ENCODE peak calls at places on chromosomes 13 and 19, in eight cellular contexts. One of them, this sample, is unnamed.

GRCh38 chr13:105272660-105273631 is 1262.5 kb downstream of the EFNB2 start:
- DNase-seq in choroid plexus epithelial cell: no peak
- DNase-seq in heart left ventricle: no peak
- DNase-seq in IMR-90: no peak
- DNase-seq in AG10803: no peak
- DNase-seq in Calu3: no peak
- DNase-seq in endothelial cell: no peak
- DNase-seq in GM20000: no peak
- DNase-seq in this sample: no peak

GRCh38 chr13:34886987-34887386 is 55.1 kb upstream of the NBEA start:
- DNase-seq in choroid plexus epithelial cell: no peak
- DNase-seq in heart left ventricle: no peak
- DNase-seq in IMR-90: no peak
- DNase-seq in AG10803: no peak
- DNase-seq in Calu3: no peak
- DNase-seq in endothelial cell: no peak
- DNase-seq in GM20000: no peak
- DNase-seq in this sample: no peak

GRCh38 chr19:58047672-58048071 is 11.4 kb upstream of the ZNF135 start:
- DNase-seq in choroid plexus epithelial cell: no peak
- DNase-seq in heart left ventricle: no peak
- DNase-seq in IMR-90: no peak
- DNase-seq in AG10803: no peak
- DNase-seq in Calu3: no peak
- DNase-seq in endothelial cell: no peak
- DNase-seq in GM20000: no peak
- DNase-seq in this sample: no peak

GRCh38 chr19:13847033-13847899 is 29.7 kb upstream of the NANOS3 start:
- DNase-seq in choroid plexus epithelial cell: peak; percentile 96
- DNase-seq in heart left ventricle: peak; percentile 98
- DNase-seq in IMR-90: peak; percentile 91
- DNase-seq in AG10803: peak; percentile 96
- DNase-seq in Calu3: peak; percentile 92
- DNase-seq in endothelial cell: peak; percentile 91
- DNase-seq in GM20000: peak; percentile 85
- DNase-seq in this sample: no peak

GRCh38 chr19:13150919-13151604 is 851 bp downstream of the IER2 start:
- DNase-seq in choroid plexus epithelial cell: no peak
- DNase-seq in heart left ventricle: peak; percentile 48
- DNase-seq in IMR-90: no peak
- DNase-seq in AG10803: no peak
- DNase-seq in Calu3: no peak
- DNase-seq in endothelial cell: peak; percentile 16
- DNase-seq in GM20000: no peak
- DNase-seq in this sample: no peak

GRCh38 chr13:80224468-80224867 is 116.5 kb downstream of the SPRY2 start:
- DNase-seq in choroid plexus epithelial cell: no peak
- DNase-seq in heart left ventricle: no peak
- DNase-seq in IMR-90: peak; percentile 26
- DNase-seq in AG10803: no peak
- DNase-seq in Calu3: no peak
- DNase-seq in endothelial cell: no peak
- DNase-seq in GM20000: no peak
- DNase-seq in this sample: no peak

GRCh38 chr13:26819067-26819466 is 58.5 kb upstream of the GPR12 start:
- DNase-seq in choroid plexus epithelial cell: no peak
- DNase-seq in heart left ventricle: no peak
- DNase-seq in IMR-90: no peak
- DNase-seq in AG10803: no peak
- DNase-seq in Calu3: no peak
- DNase-seq in endothelial cell: no peak
- DNase-seq in GM20000: no peak
- DNase-seq in this sample: no peak

GRCh38 chr13:111043575-111043982 is 71.5 kb upstream of the ARHGEF7 start:
- DNase-seq in choroid plexus epithelial cell: peak; percentile 66
- DNase-seq in heart left ventricle: peak; percentile 73
- DNase-seq in IMR-90: no peak
- DNase-seq in AG10803: peak; percentile 94
- DNase-seq in Calu3: peak; percentile 3
- DNase-seq in endothelial cell: no peak
- DNase-seq in GM20000: no peak
- DNase-seq in this sample: no peak

GRCh38 chr13:94214979-94215378 is 264.5 kb downstream of the DCT start:
- DNase-seq in choroid plexus epithelial cell: no peak
- DNase-seq in heart left ventricle: no peak
- DNase-seq in IMR-90: no peak
- DNase-seq in AG10803: no peak
- DNase-seq in Calu3: no peak
- DNase-seq in endothelial cell: no peak
- DNase-seq in GM20000: no peak
- DNase-seq in this sample: no peak

GRCh38 chr19:54357381-54357780 is 7.3 kb downstream of the LAIR1 start:
- DNase-seq in choroid plexus epithelial cell: no peak
- DNase-seq in heart left ventricle: no peak
- DNase-seq in IMR-90: no peak
- DNase-seq in AG10803: no peak
- DNase-seq in Calu3: no peak
- DNase-seq in endothelial cell: no peak
- DNase-seq in GM20000: no peak
- DNase-seq in this sample: no peak

GRCh38 chr13:102972191-102972590 is 94.0 kb downstream of the SLC10A2 start:
- DNase-seq in choroid plexus epithelial cell: no peak
- DNase-seq in heart left ventricle: no peak
- DNase-seq in IMR-90: no peak
- DNase-seq in AG10803: no peak
- DNase-seq in Calu3: no peak
- DNase-seq in endothelial cell: no peak
- DNase-seq in GM20000: no peak
- DNase-seq in this sample: no peak

GRCh38 chr19:33620611-33621010 is 1.1 kb upstream of the CHST8 start:
- DNase-seq in choroid plexus epithelial cell: no peak
- DNase-seq in heart left ventricle: no peak
- DNase-seq in IMR-90: no peak
- DNase-seq in AG10803: no peak
- DNase-seq in Calu3: no peak
- DNase-seq in endothelial cell: no peak
- DNase-seq in GM20000: no peak
- DNase-seq in this sample: no peak

GRCh38 chr19:621819-622218 is 11.5 kb downstream of the POLRMT start:
- DNase-seq in choroid plexus epithelial cell: no peak
- DNase-seq in heart left ventricle: no peak
- DNase-seq in IMR-90: no peak
- DNase-seq in AG10803: no peak
- DNase-seq in Calu3: no peak
- DNase-seq in endothelial cell: no peak
- DNase-seq in GM20000: no peak
- DNase-seq in this sample: no peak

GRCh38 chr19:12955996-12956395 is 1.0 kb downstream of the GADD45GIP1 start:
- DNase-seq in choroid plexus epithelial cell: no peak
- DNase-seq in heart left ventricle: no peak
- DNase-seq in IMR-90: no peak
- DNase-seq in AG10803: no peak
- DNase-seq in Calu3: no peak
- DNase-seq in endothelial cell: no peak
- DNase-seq in GM20000: no peak
- DNase-seq in this sample: no peak

GRCh38 chr19:46035986-46036744 is 4.6 kb downstream of the IGFL4 start:
- DNase-seq in choroid plexus epithelial cell: no peak
- DNase-seq in heart left ventricle: no peak
- DNase-seq in IMR-90: no peak
- DNase-seq in AG10803: no peak
- DNase-seq in Calu3: no peak
- DNase-seq in endothelial cell: no peak
- DNase-seq in GM20000: no peak
- DNase-seq in this sample: no peak

GRCh38 chr19:4971424-4971793 is 2.5 kb downstream of the KDM4B start:
- DNase-seq in choroid plexus epithelial cell: peak; percentile 23
- DNase-seq in heart left ventricle: no peak
- DNase-seq in IMR-90: no peak
- DNase-seq in AG10803: no peak
- DNase-seq in Calu3: no peak
- DNase-seq in endothelial cell: peak; percentile 43
- DNase-seq in GM20000: peak; percentile 61
- DNase-seq in this sample: peak; percentile 89

DNA sequence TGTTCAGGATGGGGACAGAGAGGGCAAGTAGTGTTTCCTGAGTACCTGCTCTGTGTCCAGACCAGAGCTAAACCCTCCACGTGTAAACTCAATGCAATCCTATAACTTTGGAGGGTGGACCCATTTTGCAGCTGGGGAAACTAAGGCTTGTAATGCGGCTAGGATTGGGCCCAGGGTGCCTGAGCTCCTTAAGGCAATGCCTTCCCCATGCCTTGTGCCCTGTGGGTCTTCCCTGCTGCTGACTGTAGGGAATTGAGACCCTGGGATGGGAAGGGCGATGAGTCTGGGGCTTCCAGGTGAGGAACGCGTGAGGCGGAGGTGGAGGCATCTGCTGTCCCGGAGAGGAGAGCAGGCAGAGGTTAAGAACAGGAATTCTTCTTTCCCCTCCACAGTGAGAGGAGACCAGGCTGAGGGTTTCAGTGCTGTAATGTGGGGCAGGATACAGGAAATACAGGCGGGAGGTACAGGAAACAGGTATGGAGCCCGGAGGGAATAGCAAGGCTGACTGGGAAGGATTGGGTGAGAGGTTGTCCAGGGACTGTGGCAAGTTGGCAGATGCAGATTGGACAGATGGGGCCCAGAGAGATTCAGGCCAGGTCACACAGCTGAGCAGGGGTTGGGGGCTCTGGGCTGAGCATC is 19.2 kb downstream of the SLC27A1 start:
- DNase-seq in choroid plexus epithelial cell: no peak
- DNase-seq in heart left ventricle: no peak
- DNase-seq in IMR-90: no peak
- DNase-seq in AG10803: no peak
- DNase-seq in Calu3: no peak
- DNase-seq in endothelial cell: peak; percentile 54
- DNase-seq in GM20000: no peak
- DNase-seq in this sample: no peak
- TF ChIP-seq CTCF in choroid plexus epithelial cell: no peak
- TF ChIP-seq CTCF in heart left ventricle: no peak
- TF ChIP-seq CTCF in IMR-90: no peak
- TF ChIP-seq CTCF in AG10803: no peak
- TF ChIP-seq CTCF in Calu3: no peak
- TF ChIP-seq CTCF in endothelial cell: peak; percentile 23
- TF ChIP-seq CTCF in GM20000: no peak
- TF ChIP-seq CTCF in this sample: no peak

DNA sequence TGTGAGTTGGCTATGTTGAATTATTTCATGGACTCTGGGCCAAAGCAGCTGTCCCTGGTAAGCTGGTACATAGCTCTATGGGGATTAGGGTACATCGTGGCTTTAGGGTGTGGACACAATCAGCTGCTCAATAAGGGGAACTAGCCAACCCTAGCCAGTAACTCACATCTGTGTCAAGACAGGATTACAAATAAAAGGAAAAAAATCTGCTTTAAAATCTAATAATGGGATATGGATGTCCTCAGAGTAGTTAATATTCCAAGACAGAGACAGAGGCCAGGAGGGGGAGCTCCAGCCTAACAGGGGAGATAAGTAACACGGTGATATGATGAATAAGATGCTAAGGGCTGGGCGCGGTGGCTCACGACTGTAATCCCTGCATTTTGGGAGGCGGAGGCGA is 21.1 kb upstream of the ZNF766 start:
- DNase-seq in choroid plexus epithelial cell: peak; percentile 73
- DNase-seq in heart left ventricle: peak; percentile 55
- DNase-seq in IMR-90: peak; percentile 33
- DNase-seq in AG10803: peak; percentile 44
- DNase-seq in Calu3: no peak
- DNase-seq in endothelial cell: peak; percentile 36
- DNase-seq in GM20000: no peak
- DNase-seq in this sample: no peak
- TF ChIP-seq CTCF in choroid plexus epithelial cell: peak; percentile 77
- TF ChIP-seq CTCF in heart left ventricle: peak; percentile 38
- TF ChIP-seq CTCF in IMR-90: peak; percentile 65
- TF ChIP-seq CTCF in AG10803: peak; percentile 56
- TF ChIP-seq CTCF in Calu3: no peak
- TF ChIP-seq CTCF in endothelial cell: no peak
- TF ChIP-seq CTCF in GM20000: peak; percentile 3
- TF ChIP-seq CTCF in this sample: peak; percentile 87

GRCh38 chr13:75512253-75512652 is 25.4 kb downstream of the COMMD6 start:
- DNase-seq in choroid plexus epithelial cell: no peak
- DNase-seq in heart left ventricle: no peak
- DNase-seq in IMR-90: no peak
- DNase-seq in AG10803: peak; percentile 33
- DNase-seq in Calu3: no peak
- DNase-seq in endothelial cell: no peak
- DNase-seq in GM20000: peak; percentile 81
- DNase-seq in this sample: no peak
- TF ChIP-seq CTCF in choroid plexus epithelial cell: no peak
- TF ChIP-seq CTCF in heart left ventricle: no peak
- TF ChIP-seq CTCF in IMR-90: no peak
- TF ChIP-seq CTCF in AG10803: no peak
- TF ChIP-seq CTCF in Calu3: no peak
- TF ChIP-seq CTCF in endothelial cell: no peak
- TF ChIP-seq CTCF in GM20000: no peak
- TF ChIP-seq CTCF in this sample: no peak

GRCh38 chr13:22736768-22737092 is 444.0 kb upstream of the SGCG start:
- DNase-seq in choroid plexus epithelial cell: no peak
- DNase-seq in heart left ventricle: no peak
- DNase-seq in IMR-90: no peak
- DNase-seq in AG10803: no peak
- DNase-seq in Calu3: no peak
- DNase-seq in endothelial cell: no peak
- DNase-seq in GM20000: no peak
- DNase-seq in this sample: no peak

GRCh38 chr13:22736084-22736767 is 444.6 kb upstream of the SGCG start:
- DNase-seq in choroid plexus epithelial cell: no peak
- DNase-seq in heart left ventricle: no peak
- DNase-seq in IMR-90: no peak
- DNase-seq in AG10803: no peak
- DNase-seq in Calu3: no peak
- DNase-seq in endothelial cell: no peak
- DNase-seq in GM20000: no peak
- DNase-seq in this sample: no peak

GRCh38 chr13:22738357-22738756 is 442.4 kb upstream of the SGCG start:
- DNase-seq in choroid plexus epithelial cell: no peak
- DNase-seq in heart left ventricle: no peak
- DNase-seq in IMR-90: no peak
- DNase-seq in AG10803: no peak
- DNase-seq in Calu3: no peak
- DNase-seq in endothelial cell: no peak
- DNase-seq in GM20000: no peak
- DNase-seq in this sample: no peak

GRCh38 chr13:22744688-22745452 is 435.9 kb upstream of the SGCG start:
- DNase-seq in choroid plexus epithelial cell: no peak
- DNase-seq in heart left ventricle: no peak
- DNase-seq in IMR-90: no peak
- DNase-seq in AG10803: no peak
- DNase-seq in Calu3: no peak
- DNase-seq in endothelial cell: no peak
- DNase-seq in GM20000: no peak
- DNase-seq in this sample: no peak

DNA sequence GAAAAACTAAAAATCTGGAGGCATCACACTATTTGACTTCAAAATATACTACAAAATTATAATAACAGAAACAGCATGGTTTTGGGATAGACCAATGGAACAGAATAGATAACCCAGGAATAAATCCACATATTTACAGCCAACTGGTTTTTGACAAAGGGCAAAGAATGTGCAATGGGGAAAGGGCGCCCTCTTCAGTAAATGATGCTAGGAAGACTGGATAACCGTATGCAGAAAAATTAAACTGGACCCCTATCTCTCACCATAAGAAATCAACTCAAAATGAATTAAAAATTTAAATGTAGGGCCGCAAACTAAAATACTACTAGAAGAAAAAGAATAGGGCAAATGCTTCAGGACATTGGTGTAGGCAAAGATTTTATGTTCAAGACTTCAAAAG is 440.5 kb upstream of the SGCG start:
- DNase-seq in choroid plexus epithelial cell: no peak
- DNase-seq in heart left ventricle: no peak
- DNase-seq in IMR-90: no peak
- DNase-seq in AG10803: no peak
- DNase-seq in Calu3: no peak
- DNase-seq in endothelial cell: peak; percentile 29
- DNase-seq in GM20000: no peak
- DNase-seq in this sample: no peak
- TF ChIP-seq CTCF in choroid plexus epithelial cell: no peak
- TF ChIP-seq CTCF in heart left ventricle: no peak
- TF ChIP-seq CTCF in IMR-90: no peak
- TF ChIP-seq CTCF in AG10803: no peak
- TF ChIP-seq CTCF in Calu3: no peak
- TF ChIP-seq CTCF in endothelial cell: peak; percentile 36
- TF ChIP-seq CTCF in GM20000: no peak
- TF ChIP-seq CTCF in this sample: peak; percentile 7

This sample was measured in D721Med.